ENCODE peak calls at places on chromosomes 1 and 21, in ten cellular contexts. I is anterior cingulate cortex, L is activated T-cell treated with anti-CD3 and anti-CD28 coated beads for 4 hours, Z is hypothalamus, U is mesendoderm, G is progenitor cell of endocrine pancreas, W is NCI-H1105, Y is lower lobe of right lung, E is stromal cell of bone marrow, J is BJ. S is an unnamed sample.

GRCh38 chr1:33256335-33256700 is at the start of gene ZNF362:
- DNase-seq in I (peak; percentile 5), L (peak; percentile 50), Z (peak; percentile 27), U (peak; percentile 78), G (peak; percentile 64), W (peak; percentile 42), Y (peak; percentile 83), E (no peak), J (no peak), S (no peak)

GRCh38 chr1:218946147-218946546 is 227.5 kb upstream of the LYPLAL1 start:
- DNase-seq in I (no peak), L (no peak), Z (no peak), U (no peak), G (no peak), W (no peak), Y (no peak), E (no peak), J (no peak), S (no peak)

GRCh38 chr21:45556302-45556644 is 14.0 kb upstream of the SLC19A1 start:
- DNase-seq in I (no peak), L (no peak), Z (no peak), U (no peak), G (no peak), W (no peak), Y (no peak), E (no peak), J (no peak), S (no peak)

GRCh38 chr1:165441166-165441955 is 3.6 kb downstream of the RXRG start:
- DNase-seq in I (no peak), L (no peak), Z (no peak), U (no peak), G (no peak), W (no peak), Y (no peak), E (no peak), J (no peak), S (no peak)

GRCh38 chr1:1098656-1099425 is 17.0 kb downstream of the C1orf159 start:
- DNase-seq in I (no peak), L (no peak), Z (no peak), U (no peak), G (no peak), W (no peak), Y (no peak), E (no peak), J (no peak), S (peak; percentile 32)

GRCh38 chr1:226135059-226135651 is 51.4 kb downstream of the ACBD3 start:
- DNase-seq in I (no peak), L (no peak), Z (no peak), U (no peak), G (no peak), W (peak; percentile 68), Y (peak; percentile 82), E (no peak), J (no peak), S (no peak)

GRCh38 chr1:225777058-225777582 is 506 bp upstream of the SRP9 start:
- DNase-seq in I (no peak), L (no peak), Z (no peak), U (no peak), G (no peak), W (no peak), Y (no peak), E (no peak), J (no peak), S (no peak)

GRCh38 chr1:222890702-222891101 is 75.9 kb downstream of the DISP1 start:
- DNase-seq in I (no peak), L (no peak), Z (no peak), U (no peak), G (no peak), W (no peak), Y (no peak), E (no peak), J (no peak), S (no peak)

GRCh38 chr1:223269006-223269405 is 95.0 kb downstream of the SUSD4 start:
- DNase-seq in I (no peak), L (no peak), Z (no peak), U (peak; percentile 27), G (no peak), W (no peak), Y (no peak), E (no peak), J (no peak), S (no peak)

GRCh38 chr21:32981096-32981495 is 44.6 kb upstream of the OLIG2 start:
- DNase-seq in I (no peak), L (no peak), Z (no peak), U (no peak), G (no peak), W (no peak), Y (no peak), E (no peak), J (no peak), S (no peak)

GRCh38 chr1:110620250-110620615 is 14.1 kb upstream of the KCNA2 start:
- DNase-seq in I (no peak), L (no peak), Z (no peak), U (no peak), G (no peak), W (peak; percentile 57), Y (no peak), E (no peak), J (no peak), S (no peak)

GRCh38 chr1:41850029-41850428 is 68.7 kb downstream of the HIVEP3 start:
- DNase-seq in I (no peak), L (no peak), Z (no peak), U (no peak), G (no peak), W (no peak), Y (no peak), E (no peak), J (no peak), S (no peak)

GRCh38 chr1:96236156-96236739 is 485.3 kb upstream of the PTBP2 start:
- DNase-seq in I (peak; percentile 7), L (no peak), Z (no peak), U (peak; percentile 67), G (no peak), W (peak; percentile 29), Y (no peak), E (peak; percentile 50), J (peak; percentile 17), S (no peak)

GRCh38 chr1:179369751-179370341 is 4.1 kb downstream of the AXDND1 start:
- DNase-seq in I (peak; percentile 0), L (peak; percentile 23), Z (no peak), U (peak; percentile 69), G (no peak), W (peak; percentile 58), Y (no peak), E (peak; percentile 45), J (no peak), S (no peak)

GRCh38 chr1:211684791-211685190 is 9.4 kb upstream of the NEK2 start:
- DNase-seq in I (no peak), L (no peak), Z (no peak), U (no peak), G (no peak), W (no peak), Y (no peak), E (no peak), J (no peak), S (no peak)

GRCh38 chr1:147171399-147172167 is 687 bp downstream of the PRKAB2 start:
- DNase-seq in I (peak; percentile 42), L (no peak), Z (no peak), U (no peak), G (no peak), W (no peak), Y (no peak), E (no peak), J (no peak), S (no peak)

GRCh38 chr1:73804935-73805334 is 393.0 kb downstream of the LRRIQ3 start:
- DNase-seq in I (no peak), L (no peak), Z (no peak), U (no peak), G (no peak), W (no peak), Y (no peak), E (no peak), J (no peak), S (no peak)

GRCh38 chr1:35958558-35958957 is 27.7 kb downstream of the AGO3 start:
- DNase-seq in I (no peak), L (no peak), Z (no peak), U (no peak), G (no peak), W (no peak), Y (no peak), E (no peak), J (no peak), S (no peak)

GRCh38 chr1:3712573-3713535 is 39.4 kb upstream of the CCDC27 start:
- DNase-seq in I (peak; percentile 38), L (no peak), Z (peak; percentile 34), U (no peak), G (no peak), W (peak; percentile 89), Y (no peak), E (no peak), J (no peak), S (no peak)

GRCh38 chr1:103948526-103948925 is 198.8 kb downstream of the AMY1C start:
- DNase-seq in I (no peak), L (no peak), Z (no peak), U (peak; percentile 4), G (no peak), W (no peak), Y (no peak), E (no peak), J (no peak), S (no peak)

S was measured in chondrocyte.